ENCODE peak calls at places on chromosome 9, in nine cellular contexts. T, Q, P, C, V, O, B, X and G are unnamed samples.

GRCh38 chr9:116792271-116792670 is 105.2 kb downstream of the TRIM32 start:
- DNase-seq in T (no peak), Q (no peak), P (no peak), C (no peak), V (no peak), O (no peak), B (no peak), X (no peak), G (no peak)

GRCh38 chr9:86923061-86923460 is 24.2 kb downstream of the GAS1 start:
- DNase-seq in T (no peak), Q (no peak), P (no peak), C (no peak), V (no peak), O (no peak), B (no peak), X (no peak), G (no peak)

GRCh38 chr9:73116030-73116429 is 35.6 kb upstream of the ANXA1 start:
- DNase-seq in T (no peak), Q (peak; percentile 77), P (peak; percentile 93), C (no peak), V (peak; percentile 81), O (no peak), B (no peak), X (no peak), G (peak; percentile 77)

GRCh38 chr9:16304301-16304700 is 566.2 kb downstream of the BNC2 start:
- DNase-seq in T (no peak), Q (no peak), P (no peak), C (no peak), V (no peak), O (no peak), B (no peak), X (no peak), G (peak; percentile 46)

GRCh38 chr9:121635300-121635699 is 16.1 kb upstream of the DAB2IP start:
- DNase-seq in T (no peak), Q (no peak), P (no peak), C (no peak), V (no peak), O (no peak), B (no peak), X (no peak), G (no peak)

GRCh38 chr9:122468735-122469134 is 9.0 kb downstream of the OR1J1 start:
- DNase-seq in T (no peak), Q (peak; percentile 94), P (peak; percentile 24), C (no peak), V (no peak), O (no peak), B (no peak), X (no peak), G (no peak)

GRCh38 chr9:129641751-129642585 is at the start of gene ASB6:
- DNase-seq in T (peak; percentile 94), Q (peak; percentile 99), P (peak; percentile 93), C (peak; percentile 98), V (peak; percentile 98), O (peak; percentile 100), B (peak; percentile 98), X (peak; percentile 98), G (peak; percentile 84)

GRCh38 chr9:5835808-5836207 is 2.9 kb upstream of the ERMP1 start:
- DNase-seq in T (no peak), Q (no peak), P (no peak), C (no peak), V (no peak), O (no peak), B (no peak), X (no peak), G (no peak)

GRCh38 chr9:69919461-69920061 is 98.9 kb downstream of the CFAP95 start:
- DNase-seq in T (no peak), Q (peak; percentile 76), P (peak; percentile 61), C (no peak), V (peak; percentile 73), O (no peak), B (peak; percentile 71), X (no peak), G (no peak)

GRCh38 chr9:75239176-75239575 is 150.9 kb downstream of the OSTF1 start:
- DNase-seq in T (no peak), Q (peak; percentile 35), P (peak; percentile 98), C (no peak), V (no peak), O (no peak), B (no peak), X (no peak), G (no peak)

GRCh38 chr9:14831661-14832060 is 78.6 kb downstream of the FREM1 start:
- DNase-seq in T (no peak), Q (peak; percentile 24), P (no peak), C (no peak), V (no peak), O (no peak), B (no peak), X (no peak), G (no peak)

GRCh38 chr9:113501129-113501686 is 37.7 kb downstream of the RGS3 start:
- DNase-seq in T (no peak), Q (no peak), P (no peak), C (peak; percentile 72), V (no peak), O (no peak), B (no peak), X (no peak), G (no peak)

GRCh38 chr9:128636024-128636390 is 20.6 kb downstream of the DYNC2I2 start:
- DNase-seq in T (no peak), Q (peak; percentile 22), P (peak; percentile 22), C (peak; percentile 89), V (no peak), O (no peak), B (peak; percentile 58), X (peak; percentile 77), G (no peak)

GRCh38 chr9:125343518-125344284 is 82.1 kb downstream of the GAPVD1 start:
- DNase-seq in T (no peak), Q (peak; percentile 79), P (peak; percentile 74), C (peak; percentile 43), V (peak; percentile 63), O (no peak), B (no peak), X (no peak), G (peak; percentile 85)

GRCh38 chr9:83220737-83221136 is 157.8 kb upstream of the RASEF start:
- DNase-seq in T (no peak), Q (peak; percentile 88), P (peak; percentile 87), C (no peak), V (peak; percentile 84), O (no peak), B (peak; percentile 23), X (no peak), G (peak; percentile 51)

GRCh38 chr9:122179054-122179689 is 19.5 kb downstream of the MORN5 start:
- DNase-seq in T (no peak), Q (no peak), P (no peak), C (no peak), V (no peak), O (no peak), B (no peak), X (no peak), G (no peak)

GRCh38 chr9:34502471-34503335 is 20.1 kb downstream of the ENHO start:
- DNase-seq in T (no peak), Q (no peak), P (no peak), C (no peak), V (no peak), O (no peak), B (no peak), X (no peak), G (no peak)
- TF ChIP-seq CTCF in T (no peak), Q (no peak), P (no peak), C (no peak), V (no peak), O (no peak), B (no peak), X (no peak), G (no peak)

DNA sequence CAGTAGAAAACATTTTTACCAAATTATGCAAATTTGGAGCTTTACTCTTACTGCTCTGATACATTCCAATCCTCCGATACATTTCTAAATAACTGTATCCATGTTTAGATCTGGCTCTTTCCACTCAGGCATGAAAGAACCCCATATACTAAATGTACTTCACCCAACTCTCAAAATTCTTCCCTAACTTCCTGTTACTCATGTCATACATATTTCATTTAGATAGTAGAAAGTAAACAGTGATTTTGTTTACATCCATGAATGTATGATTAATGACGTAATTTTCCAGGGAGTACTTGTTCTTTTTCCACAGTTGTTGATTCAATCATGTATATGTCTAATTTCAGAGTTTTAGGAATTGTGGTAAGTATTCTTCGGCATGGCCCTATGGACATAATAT is 1426.5 kb upstream of the C9orf72 start:
- DNase-seq in T (no peak), Q (no peak), P (peak; percentile 55), C (no peak), V (no peak), O (no peak), B (no peak), X (no peak), G (no peak)
- TF ChIP-seq CTCF in T (no peak), Q (no peak), P (no peak), C (no peak), V (no peak), O (no peak), B (no peak), X (no peak), G (no peak)

GRCh38 chr9:136009516-136009915 is 48.3 kb upstream of the UBAC1 start:
- DNase-seq in T (no peak), Q (no peak), P (no peak), C (no peak), V (no peak), O (no peak), B (no peak), X (no peak), G (no peak)
- TF ChIP-seq CTCF in T (no peak), Q (no peak), P (no peak), C (no peak), V (no peak), O (no peak), B (no peak), X (no peak), G (no peak)

DNA sequence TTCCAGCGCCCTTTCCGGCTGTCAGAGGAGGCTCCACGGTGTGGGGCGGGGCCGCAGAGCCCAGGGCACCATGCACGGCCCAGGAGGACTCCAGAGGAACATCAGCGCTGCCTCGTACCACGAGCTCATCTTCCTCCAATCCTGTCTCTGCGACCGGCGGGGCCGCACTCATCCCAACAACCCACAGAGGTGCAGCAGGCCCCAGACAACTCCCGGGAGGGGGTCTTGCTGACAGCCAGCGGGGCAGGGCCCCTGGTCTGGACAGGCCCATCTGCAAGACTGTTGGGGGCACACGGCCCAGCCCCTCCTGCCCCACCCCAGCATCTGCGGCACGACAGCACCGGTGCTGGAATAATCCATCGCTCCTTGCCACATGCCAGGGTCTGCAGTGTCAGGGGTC is 88.8 kb downstream of the OLFM1 start:
- DNase-seq in T (no peak), Q (no peak), P (no peak), C (no peak), V (no peak), O (no peak), B (no peak), X (no peak), G (no peak)
- TF ChIP-seq CTCF in T (no peak), Q (no peak), P (no peak), C (no peak), V (no peak), O (no peak), B (no peak), X (no peak), G (no peak)

GRCh38 chr9:115764649-115765048 is 388.9 kb upstream of the PAPPA start:
- DNase-seq in T (no peak), Q (no peak), P (no peak), C (no peak), V (peak; percentile 44), O (no peak), B (no peak), X (no peak), G (no peak)
- TF ChIP-seq CTCF in T (no peak), Q (no peak), P (no peak), C (no peak), V (no peak), O (no peak), B (no peak), X (no peak), G (no peak)

GRCh38 chr9:85137606-85138150 is 468.1 kb downstream of the NTRK2 start:
- DNase-seq in T (no peak), Q (no peak), P (peak; percentile 9), C (no peak), V (no peak), O (no peak), B (no peak), X (no peak), G (no peak)
- TF ChIP-seq CTCF in T (no peak), Q (no peak), P (no peak), C (no peak), V (no peak), O (no peak), B (no peak), X (no peak), G (no peak)